ENCODE peak calls at places on chromosomes 5 and 9, in six cellular contexts. R, T, D, S, V and Z are unnamed samples.

GRCh38 chr5:122849746-122850145 is 4.3 kb downstream of the SNX24 start:
- DNase-seq in R (no peak), T (no peak), D (no peak), S (no peak), V (no peak), Z (no peak)

GRCh38 chr9:81599837-81600236 is 89.5 kb downstream of the TLE1 start:
- DNase-seq in R (no peak), T (no peak), D (no peak), S (no peak), V (no peak), Z (no peak)

GRCh38 chr5:116858705-116859333 is 284.2 kb upstream of the SEMA6A start:
- DNase-seq in R (no peak), T (no peak), D (no peak), S (no peak), V (no peak), Z (peak)

GRCh38 chr5:176534640-176535039 is 2.6 kb downstream of the RNF44 start:
- DNase-seq in R (no peak), T (no peak), D (no peak), S (no peak), V (no peak), Z (no peak)

GRCh38 chr5:138230261-138230660 is 17.1 kb upstream of the CDC23 start:
- DNase-seq in R (no peak), T (no peak), D (no peak), S (no peak), V (no peak), Z (no peak)

GRCh38 chr9:130417602-130418001 is 27.2 kb upstream of the ASS1 start:
- DNase-seq in R (no peak), T (peak), D (no peak), S (peak), V (no peak), Z (no peak)

GRCh38 chr5:36359267-36359666 is 57.6 kb upstream of the RANBP3L start:
- DNase-seq in R (no peak), T (peak), D (no peak), S (no peak), V (no peak), Z (no peak)

GRCh38 chr9:115640887-115641286 is 512.7 kb upstream of the PAPPA start:
- DNase-seq in R (no peak), T (no peak), D (no peak), S (no peak), V (no peak), Z (no peak)

GRCh38 chr9:123399803-123400378 is 43.9 kb downstream of the CRB2 start:
- DNase-seq in R (peak), T (no peak), D (no peak), S (peak), V (no peak), Z (no peak)

GRCh38 chr9:96317335-96317980 is 15.5 kb upstream of the HSD17B3 start:
- DNase-seq in R (peak), T (peak), D (peak), S (peak), V (no peak), Z (peak)

GRCh38 chr5:129766798-129767197 is 18.9 kb downstream of the MINAR2 start:
- DNase-seq in R (no peak), T (no peak), D (no peak), S (no peak), V (no peak), Z (no peak)

GRCh38 chr5:32639943-32640342 is 54.6 kb downstream of the SUB1 start:
- DNase-seq in R (no peak), T (no peak), D (peak), S (no peak), V (no peak), Z (no peak)

GRCh38 chr9:6029581-6029980 is 14.2 kb upstream of the RANBP6 start:
- DNase-seq in R (no peak), T (no peak), D (no peak), S (no peak), V (no peak), Z (no peak)

GRCh38 chr5:80189201-80189600 is 66.6 kb downstream of the SERINC5 start:
- DNase-seq in R (no peak), T (no peak), D (no peak), S (no peak), V (no peak), Z (no peak)

GRCh38 chr5:132751971-132752580 is 4.8 kb downstream of the CCNI2 start:
- DNase-seq in R (no peak), T (no peak), D (no peak), S (no peak), V (no peak), Z (no peak)

GRCh38 chr9:109968702-109969450 is 188.9 kb downstream of the PALM2AKAP2 start:
- DNase-seq in R (no peak), T (peak), D (no peak), S (peak), V (no peak), Z (peak)

GRCh38 chr9:35520404-35520790 is 30.5 kb downstream of the RUSC2 start:
- DNase-seq in R (no peak), T (no peak), D (no peak), S (no peak), V (no peak), Z (no peak)

GRCh38 chr9:35518212-35518917 is 28.5 kb downstream of the RUSC2 start:
- DNase-seq in R (no peak), T (peak), D (peak), S (no peak), V (no peak), Z (peak)

GRCh38 chr9:35517552-35518211 is 27.8 kb downstream of the RUSC2 start:
- DNase-seq in R (no peak), T (no peak), D (no peak), S (no peak), V (no peak), Z (no peak)

GRCh38 chr9:35519697-35520403 is 29.9 kb downstream of the RUSC2 start:
- DNase-seq in R (no peak), T (no peak), D (no peak), S (no peak), V (no peak), Z (no peak)

GRCh38 chr9:35518981-35519679 is 29.2 kb downstream of the RUSC2 start:
- DNase-seq in R (no peak), T (no peak), D (no peak), S (no peak), V (no peak), Z (no peak)
- TF ChIP-seq ZNF274 in R (no peak), T (no peak), D (no peak), S (no peak), V (no peak), Z (no peak)

GRCh38 chr5:10703676-10704075 is 57.4 kb downstream of the DAP start:
- DNase-seq in R (no peak), T (no peak), D (no peak), S (no peak), V (no peak), Z (no peak)
- TF ChIP-seq ZNF274 in R (no peak), T (no peak), D (no peak), S (no peak), V (no peak), Z (no peak)

GRCh38 chr9:120411862-120412424 is 168.0 kb downstream of the CDK5RAP2 start:
- DNase-seq in R (no peak), T (no peak), D (no peak), S (peak), V (no peak), Z (no peak)

GRCh38 chr9:120413121-120414048 is 166.6 kb downstream of the CDK5RAP2 start:
- DNase-seq in R (no peak), T (peak), D (no peak), S (peak), V (no peak), Z (no peak)

GRCh38 chr9:120410925-120411501 is 169.0 kb downstream of the CDK5RAP2 start:
- DNase-seq in R (no peak), T (no peak), D (no peak), S (no peak), V (no peak), Z (no peak)

GRCh38 chr9:120408680-120409258 is 171.2 kb downstream of the CDK5RAP2 start:
- DNase-seq in R (no peak), T (no peak), D (no peak), S (peak), V (no peak), Z (no peak)

DNA sequence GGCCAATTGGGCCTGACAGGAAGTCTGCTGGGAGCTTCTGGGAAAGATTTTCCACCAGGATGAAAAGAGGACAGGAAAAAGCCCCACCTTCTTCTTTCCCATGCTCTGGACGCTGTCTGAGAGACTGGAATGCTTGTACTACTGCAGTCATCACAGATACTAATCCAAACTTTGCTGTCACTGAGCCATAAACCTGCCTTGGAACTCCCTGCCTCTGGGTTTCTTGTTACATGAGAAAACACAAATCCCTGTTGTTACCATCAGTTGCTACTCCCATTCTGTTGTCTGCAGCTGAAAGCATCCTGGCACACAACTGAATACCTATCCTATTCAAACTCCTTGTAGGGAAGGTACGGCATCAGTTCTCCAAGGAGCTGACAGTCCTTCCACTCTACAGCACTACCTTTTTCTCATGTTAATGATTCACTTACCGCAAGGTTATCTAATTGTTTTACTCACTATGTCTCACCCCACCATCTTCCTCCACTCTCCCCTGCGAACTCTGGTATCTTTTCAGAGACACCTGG is 167.5 kb downstream of the CDK5RAP2 start:
- DNase-seq in R (no peak), T (peak), D (no peak), S (peak), V (no peak), Z (no peak)
- TF ChIP-seq ZNF274 in R (no peak), T (no peak), D (no peak), S (no peak), V (no peak), Z (no peak)

GRCh38 chr9:73151653-73152382 is at the start of gene ANXA1:
- DNase-seq in R (peak), T (peak), D (peak), S (no peak), V (no peak), Z (no peak)

GRCh38 chr9:73148447-73148937 is 3.2 kb upstream of the ANXA1 start:
- DNase-seq in R (no peak), T (no peak), D (no peak), S (no peak), V (no peak), Z (no peak)

GRCh38 chr9:73146113-73146815 is 5.4 kb upstream of the ANXA1 start:
- DNase-seq in R (peak), T (no peak), D (no peak), S (no peak), V (no peak), Z (no peak)

GRCh38 chr9:73152445-73152844 is 780 bp downstream of the ANXA1 start:
- DNase-seq in R (no peak), T (no peak), D (no peak), S (no peak), V (no peak), Z (no peak)

GRCh38 chr9:73149371-73150067 is 2.1 kb upstream of the ANXA1 start:
- DNase-seq in R (peak), T (no peak), D (peak), S (no peak), V (peak), Z (no peak)
- TF ChIP-seq ZNF274 in R (no peak), T (no peak), D (no peak), S (no peak), V (no peak), Z (no peak)

DNA sequence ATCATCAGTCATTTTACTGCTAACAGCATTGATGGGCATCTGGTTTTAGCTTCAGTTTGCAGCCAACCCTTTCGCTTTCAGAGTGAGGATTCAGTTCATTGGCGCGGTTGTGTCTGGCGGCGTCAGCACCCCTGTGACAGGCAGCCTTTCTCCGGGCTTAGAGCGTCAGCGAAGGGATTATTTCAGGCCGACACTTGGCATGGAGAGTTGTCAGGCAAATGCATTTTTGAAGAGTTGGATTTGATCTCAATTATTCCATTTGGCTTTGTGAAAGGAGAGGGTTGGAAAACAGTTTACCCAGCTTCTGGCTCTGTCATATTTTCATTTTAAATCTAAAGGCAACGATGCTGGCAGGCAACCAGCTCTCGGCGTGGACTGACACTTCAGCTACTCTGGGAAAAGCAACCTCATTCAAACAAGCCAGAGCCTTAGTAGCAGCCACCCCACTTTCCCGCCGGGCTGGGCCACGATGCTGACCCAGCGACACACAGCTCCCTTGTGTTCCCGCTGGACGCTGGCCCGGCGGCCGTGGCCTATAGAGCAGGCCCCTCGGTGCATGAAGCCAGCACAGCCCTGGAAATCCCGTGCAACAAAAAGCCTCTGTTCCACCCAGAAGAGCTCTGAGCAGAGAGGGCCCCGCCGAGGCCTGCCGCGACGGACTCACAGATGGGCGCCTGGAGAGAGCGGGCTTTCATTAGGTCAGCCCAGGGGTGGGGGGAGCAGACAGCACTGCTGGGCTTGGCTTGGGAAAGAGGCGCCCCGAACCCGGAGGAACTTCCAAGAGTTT is 28.9 kb upstream of the LPCAT1 start:
- DNase-seq in R (peak), T (no peak), D (no peak), S (peak), V (no peak), Z (peak)
- TF ChIP-seq ZNF274 in R (no peak), T (no peak), D (no peak), S (no peak), V (no peak), Z (no peak)

GRCh38 chr5:56345352-56345751 is 112.2 kb upstream of the ANKRD55 start:
- DNase-seq in R (no peak), T (no peak), D (no peak), S (no peak), V (no peak), Z (no peak)
- TF ChIP-seq ZNF274 in R (no peak), T (no peak), D (no peak), S (no peak), V (no peak), Z (no peak)

DNA sequence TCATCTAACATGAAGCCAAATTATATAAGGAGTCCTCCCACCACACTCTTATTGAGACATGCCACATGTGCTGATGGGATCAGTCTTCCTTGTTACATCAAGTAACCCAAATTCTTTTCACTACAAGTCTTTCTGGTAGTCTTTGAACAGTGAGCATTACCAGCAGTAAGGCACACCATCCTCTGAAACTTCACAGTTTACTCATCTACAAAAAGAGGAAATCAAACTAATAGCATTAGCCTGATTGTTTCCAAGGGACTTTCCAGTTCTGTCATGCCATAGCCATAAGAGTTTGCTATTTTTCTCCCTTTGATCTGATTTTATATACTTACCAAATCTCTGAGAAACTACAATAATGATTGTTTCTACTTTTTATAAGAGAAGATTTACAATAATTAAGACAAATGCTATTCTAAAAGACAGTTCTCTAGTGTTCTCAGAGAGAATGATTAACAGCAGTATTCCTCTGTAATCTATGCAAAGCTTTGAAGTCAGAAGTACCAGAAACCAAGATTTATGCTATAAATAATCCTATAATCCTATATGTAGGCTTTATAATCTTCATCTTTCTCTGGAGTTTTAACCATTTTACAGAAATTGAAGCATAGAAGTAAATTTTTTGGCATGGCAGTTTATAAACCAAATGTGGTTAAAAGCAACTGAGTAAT is 166.2 kb upstream of the ACO1 start:
- DNase-seq in R (no peak), T (no peak), D (no peak), S (no peak), V (peak), Z (no peak)
- TF ChIP-seq ZNF274 in R (no peak), T (no peak), D (no peak), S (no peak), V (no peak), Z (no peak)

GRCh38 chr5:159441441-159441840 is 111.2 kb upstream of the IL12B start:
- DNase-seq in R (peak), T (peak), D (peak), S (peak), V (no peak), Z (peak)
- TF ChIP-seq ZNF274 in R (no peak), T (no peak), D (no peak), S (no peak), V (no peak), Z (no peak)